ENCODE peak calls at places on chromosome 21, in five cellular contexts. B is heart left ventricle, M is K562, O is right lobe of liver, W is adrenal gland. S is an unnamed sample.

GRCh38 chr21:31349208-31349607 is 5.1 kb upstream of the TIAM1 start:
- DNase-seq in B (no peak), M (no peak), O (no peak), W (no peak), S (no peak)

GRCh38 chr21:15278851-15279250 is 214.1 kb upstream of the NRIP1 start:
- DNase-seq in B (no peak), M (no peak), O (no peak), W (no peak), S (no peak)

GRCh38 chr21:40487406-40487805 is 359.6 kb downstream of the DSCAM start:
- DNase-seq in B (no peak), M (no peak), O (no peak), W (no peak), S (no peak)

GRCh38 chr21:33205476-33205875 is 24.3 kb upstream of the IFNAR2 start:
- DNase-seq in B (no peak), M (no peak), O (no peak), W (no peak), S (no peak)

GRCh38 chr21:22019766-22020165 is 1021.6 kb downstream of the NCAM2 start:
- DNase-seq in B (no peak), M (no peak), O (no peak), W (no peak), S (no peak)

GRCh38 chr21:33332143-33332542 is 7.4 kb downstream of the IFNAR1 start:
- DNase-seq in B (no peak), M (peak; percentile 73), O (no peak), W (no peak), S (peak; percentile 15)

GRCh38 chr21:33325222-33326067 is 675 bp downstream of the IFNAR1 start:
- DNase-seq in B (peak; percentile 84), M (peak; percentile 74), O (peak; percentile 79), W (peak; percentile 79), S (peak; percentile 82)

GRCh38 chr21:37005548-37006242 is 807 bp upstream of the RIPPLY3 start:
- DNase-seq in B (no peak), M (no peak), O (no peak), W (no peak), S (no peak)

GRCh38 chr21:37219766-37220432 is 47.2 kb downstream of the VPS26C start:
- DNase-seq in B (no peak), M (no peak), O (peak; percentile 35), W (no peak), S (peak; percentile 40)

GRCh38 chr21:36788116-36788515 is 89.2 kb downstream of the SIM2 start:
- DNase-seq in B (no peak), M (no peak), O (no peak), W (no peak), S (no peak)

GRCh38 chr21:26819944-26820343 is 25.3 kb downstream of the ADAMTS1 start:
- DNase-seq in B (no peak), M (no peak), O (no peak), W (no peak), S (no peak)

GRCh38 chr21:28336299-28336698 is 656.4 kb downstream of the LTN1 start:
- DNase-seq in B (peak; percentile 18), M (no peak), O (peak; percentile 52), W (peak; percentile 16), S (peak; percentile 23)

GRCh38 chr21:35643176-35643575 is 417.1 kb downstream of the SETD4 start:
- DNase-seq in B (no peak), M (no peak), O (no peak), W (no peak), S (no peak)

GRCh38 chr21:29085106-29085752 is 11.8 kb upstream of the CCT8 start:
- DNase-seq in B (no peak), M (no peak), O (no peak), W (no peak), S (no peak)

GRCh38 chr21:28086861-28087581 is 905.7 kb downstream of the LTN1 start:
- DNase-seq in B (no peak), M (no peak), O (no peak), W (no peak), S (no peak)

GRCh38 chr21:25772680-25773079 is 37.9 kb downstream of the GABPA start:
- DNase-seq in B (no peak), M (no peak), O (no peak), W (no peak), S (no peak)

GRCh38 chr21:15264084-15264483 is 199.3 kb upstream of the NRIP1 start:
- DNase-seq in B (no peak), M (no peak), O (no peak), W (no peak), S (no peak)

GRCh38 chr21:20377250-20377649 is 621.0 kb upstream of the NCAM2 start:
- DNase-seq in B (no peak), M (no peak), O (no peak), W (no peak), S (no peak)

GRCh38 chr21:28674807-28675206 is 317.9 kb downstream of the LTN1 start:
- DNase-seq in B (no peak), M (no peak), O (no peak), W (no peak), S (no peak)

GRCh38 chr21:14403681-14404318 is 20.9 kb upstream of the HSPA13 start:
- DNase-seq in B (no peak), M (peak; percentile 68), O (no peak), W (no peak), S (peak; percentile 63)

GRCh38 chr21:25626752-25627151 is 12.3 kb upstream of the JAM2 start:
- DNase-seq in B (peak; percentile 52), M (no peak), O (peak; percentile 49), W (peak; percentile 27), S (no peak)

GRCh38 chr21:28971171-28971570 is 21.5 kb downstream of the LTN1 start:
- DNase-seq in B (no peak), M (no peak), O (no peak), W (no peak), S (no peak)

GRCh38 chr21:32653326-32653901 is 41.2 kb upstream of the CFAP298 start:
- DNase-seq in B (no peak), M (peak; percentile 58), O (no peak), W (no peak), S (peak; percentile 74)

GRCh38 chr21:35924714-35925301 is 135.5 kb downstream of the SETD4 start:
- DNase-seq in B (no peak), M (no peak), O (no peak), W (peak; percentile 45), S (no peak)

GRCh38 chr21:18832950-18833349 is 429.4 kb upstream of the TMPRSS15 start:
- DNase-seq in B (no peak), M (peak; percentile 4), O (no peak), W (no peak), S (no peak)

GRCh38 chr21:29130234-29130993 is at the start of gene MAP3K7CL:
- DNase-seq in B (peak; percentile 51), M (peak; percentile 37), O (no peak), W (peak; percentile 60), S (no peak)

GRCh38 chr21:25127007-25127406 is 480.3 kb downstream of the MRPL39 start:
- DNase-seq in B (no peak), M (no peak), O (no peak), W (no peak), S (no peak)

GRCh38 chr21:21029159-21029558 is 30.9 kb downstream of the NCAM2 start:
- DNase-seq in B (no peak), M (peak; percentile 20), O (no peak), W (no peak), S (no peak)

GRCh38 chr21:35705237-35705887 is 355.0 kb downstream of the SETD4 start:
- DNase-seq in B (no peak), M (no peak), O (no peak), W (no peak), S (no peak)

GRCh38 chr21:16533692-16534407 is 804.1 kb downstream of the USP25 start:
- DNase-seq in B (no peak), M (no peak), O (no peak), W (no peak), S (no peak)

GRCh38 chr21:16536661-16537359 is 807.0 kb downstream of the USP25 start:
- DNase-seq in B (no peak), M (no peak), O (no peak), W (no peak), S (no peak)

GRCh38 chr21:16532841-16533240 is 803.1 kb downstream of the USP25 start:
- DNase-seq in B (no peak), M (no peak), O (no peak), W (no peak), S (no peak)

GRCh38 chr21:16534408-16535099 is 804.8 kb downstream of the USP25 start:
- DNase-seq in B (peak; percentile 80), M (no peak), O (peak; percentile 74), W (peak; percentile 82), S (peak; percentile 40)

GRCh38 chr21:16535100-16535418 is 805.3 kb downstream of the USP25 start:
- DNase-seq in B (peak; percentile 85), M (no peak), O (peak; percentile 92), W (peak; percentile 92), S (peak; percentile 5)
- TF ChIP-seq POLR2A in B (no peak), M (no peak), O (peak; percentile 70), W (peak; percentile 59), S (no peak)

GRCh38 chr21:43353282-43354010 is 73.5 kb downstream of the SIK1 start:
- DNase-seq in B (no peak), M (no peak), O (no peak), W (no peak), S (no peak)

GRCh38 chr21:43354016-43354420 is 72.9 kb downstream of the SIK1 start:
- DNase-seq in B (no peak), M (no peak), O (no peak), W (no peak), S (no peak)

GRCh38 chr21:43354666-43355065 is 72.3 kb downstream of the SIK1 start:
- DNase-seq in B (no peak), M (no peak), O (no peak), W (no peak), S (no peak)

GRCh38 chr21:43352138-43352537 is 74.8 kb downstream of the SIK1 start:
- DNase-seq in B (no peak), M (no peak), O (no peak), W (no peak), S (no peak)

DNA sequence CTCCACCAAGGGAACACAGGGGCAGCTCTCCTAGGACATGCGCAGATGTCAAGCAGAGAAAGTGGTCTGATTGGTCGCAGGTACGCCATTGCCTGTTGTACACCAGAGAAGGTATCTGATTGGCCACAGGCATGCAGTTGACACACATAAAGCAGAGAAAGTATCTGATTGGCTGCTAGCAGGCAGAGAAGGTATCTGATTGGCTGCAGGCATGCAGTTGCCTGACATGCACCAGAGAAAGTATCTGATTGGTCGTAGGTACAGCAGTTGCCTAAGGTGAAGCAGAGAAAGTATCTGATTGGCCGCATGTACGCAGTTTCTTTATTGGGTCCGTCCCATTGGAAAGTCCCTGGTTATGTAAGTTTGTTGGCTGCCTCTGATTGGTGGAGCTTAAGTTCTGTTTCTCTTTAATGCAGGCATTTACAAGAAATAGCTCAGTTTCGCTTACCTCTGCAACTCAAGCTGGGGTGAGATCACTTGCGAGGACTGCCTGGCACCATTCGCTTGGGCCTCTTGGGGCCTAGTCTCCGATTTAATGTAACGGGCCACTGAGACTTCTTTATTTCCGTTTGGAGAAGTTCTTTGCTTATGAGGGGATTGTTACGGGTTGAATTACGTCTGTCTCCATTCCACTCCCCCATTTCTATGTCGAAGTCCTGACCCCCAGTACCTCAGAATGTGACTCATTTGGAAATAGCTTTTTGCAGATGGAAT is 74.2 kb downstream of the SIK1 start:
- DNase-seq in B (no peak), M (peak; percentile 54), O (no peak), W (no peak), S (peak; percentile 37)
- TF ChIP-seq POLR2A in B (no peak), M (no peak), O (no peak), W (no peak), S (no peak)

GRCh38 chr21:17611414-17612022 is 1.2 kb downstream of the BTG3 start:
- DNase-seq in B (peak; percentile 76), M (peak; percentile 93), O (peak; percentile 66), W (peak; percentile 77), S (peak; percentile 96)
- TF ChIP-seq POLR2A in B (no peak), M (peak; percentile 78), O (no peak), W (no peak), S (peak; percentile 84)

GRCh38 chr21:45974073-45975016 is 7.2 kb upstream of the COL6A1 start:
- DNase-seq in B (peak; percentile 76), M (peak; percentile 42), O (no peak), W (no peak), S (no peak)
- TF ChIP-seq POLR2A in B (no peak), M (no peak), O (no peak), W (no peak), S (no peak)

S was measured in erythroblast.